ENCODE peak calls at places on chromosomes 1 and 21, in nine cellular contexts. Q is heart left ventricle; P is activated CD4-positive, CD25-positive, alpha-beta regulatory T cell treated with anti-CD3 and anti-CD28 coated beads, Interleukin-2, amount 50 U/mL, for 24 hours; B is activated naive CD8-positive, alpha-beta T cell treated with anti-CD3 and anti-CD28 coated beads, Interleukin-2, amount 50 U/mL, for 24 hours; T is left cardiac atrium; U is activated CD8-positive, alpha-beta T cell treated with anti-CD3 and anti-CD28 coated beads for 36 hours; C is stimulated activated naive CD8-positive, alpha-beta T cell treated with anti-CD3 and anti-CD28 coated beads, Interleukin-15, Interleukin-2, amounts not matched to agents 100 U/mL and 50 U/mL, for 24 hours; D is CD4-positive, alpha-beta T cell; M is esophagus mucosa. A is an unnamed sample.

GRCh38 chr1:232467073-232467760 is 162.7 kb downstream of the SIPA1L2 start:
- ATAC-seq in M (no peak), P (no peak), Q (no peak), B (no peak), C (no peak), D (no peak), T (no peak), U (no peak), A (no peak)

GRCh38 chr21:38773108-38774061 is 32.3 kb upstream of the ETS2 start:
- ATAC-seq in C (peak; percentile 44), U (peak; percentile 19), M (peak; percentile 87), P (peak; percentile 42), T (peak; percentile 41), B (peak; percentile 53), D (no peak), Q (no peak), A (peak; percentile 79)

GRCh38 chr1:182229451-182229850 is 162.1 kb downstream of the GLUL start:
- ATAC-seq in B (no peak), Q (no peak), U (no peak), C (no peak), P (no peak), T (no peak), D (no peak), M (no peak), A (no peak)

GRCh38 chr1:164753521-164754077 is 194.6 kb downstream of the PBX1 start:
- ATAC-seq in D (no peak), T (peak; percentile 20), C (no peak), M (no peak), P (no peak), B (no peak), U (no peak), Q (peak; percentile 22), A (no peak)

GRCh38 chr21:29854795-29855194 is 85.0 kb downstream of the GRIK1 start:
- ATAC-seq in Q (no peak), T (no peak), D (no peak), C (no peak), B (no peak), P (no peak), U (no peak), M (no peak), A (no peak)

GRCh38 chr1:21762022-21762404 is 20.9 kb downstream of the USP48 start:
- ATAC-seq in B (no peak), D (no peak), T (no peak), U (no peak), C (no peak), Q (no peak), P (no peak), M (no peak), A (peak; percentile 86)

GRCh38 chr1:17586172-17586963 is 46.9 kb downstream of the ARHGEF10L start:
- ATAC-seq in Q (no peak), U (no peak), P (no peak), B (no peak), M (no peak), T (no peak), C (no peak), D (no peak), A (no peak)

GRCh38 chr1:6734579-6735397 is 33.2 kb upstream of the DNAJC11 start:
- ATAC-seq in T (no peak), U (no peak), P (no peak), M (no peak), B (no peak), D (no peak), C (peak; percentile 36), Q (no peak), A (no peak)

GRCh38 chr21:36769051-36769867 is 70.3 kb downstream of the SIM2 start:
- ATAC-seq in M (no peak), D (no peak), P (no peak), T (peak; percentile 20), C (no peak), U (no peak), Q (no peak), B (no peak), A (no peak)

GRCh38 chr1:109719337-109719837 is 7.3 kb downstream of the GSTM5 start:
- ATAC-seq in M (no peak), U (peak; percentile 17), T (no peak), C (no peak), Q (no peak), P (peak; percentile 79), B (no peak), D (no peak), A (peak; percentile 41)

A was measured in stimulated activated memory B cell treated with anti-CD40 and anti-IgM and Interleukin-4, amounts not matched to agents 10 μg/mL and 1 μg/mL and 100 μg/mL, for 72 hours.